ENCODE peak calls at places on chromosomes 13 and 19, in four cellular contexts. I is stomach, N is endodermal cell, R is A549. X is an unnamed sample.

GRCh38 chr19:28454083-28454482 is 758.9 kb downstream of the UQCRFS1 start:
- DNase-seq in N (no peak), R (no peak), I (no peak), X (no peak)

GRCh38 chr19:7287716-7288115 is 6.5 kb downstream of the INSR start:
- DNase-seq in R (no peak), N (no peak), I (no peak), X (no peak)

GRCh38 chr19:29239220-29239776 is 26.3 kb upstream of the UQCRFS1 start:
- DNase-seq in I (no peak), R (no peak), N (no peak), X (no peak)

GRCh38 chr19:39824143-39825092 is 9.5 kb downstream of the DYRK1B start:
- DNase-seq in I (peak; percentile 92), N (peak; percentile 97), R (no peak), X (peak; percentile 90)

GRCh38 chr19:2609389-2610116 is 92.9 kb downstream of the GNG7 start:
- DNase-seq in R (no peak), N (no peak), I (no peak), X (no peak)

GRCh38 chr13:49023441-49023840 is 47.7 kb downstream of the FNDC3A start:
- DNase-seq in I (no peak), R (no peak), N (no peak), X (no peak)

GRCh38 chr19:34960103-34960805 is 3.8 kb downstream of the ZNF792 start:
- DNase-seq in I (no peak), N (no peak), R (no peak), X (no peak)

GRCh38 chr13:81929988-81930387 is 1589.1 kb upstream of the SPRY2 start:
- DNase-seq in I (no peak), N (peak; percentile 46), R (no peak), X (no peak)

GRCh38 chr13:74132768-74133656 is 1.2 kb downstream of the KLF12 start:
- DNase-seq in R (no peak), N (peak; percentile 71), I (peak; percentile 36), X (no peak)

GRCh38 chr13:82569581-82569980 is 1312.7 kb downstream of the SLITRK1 start:
- DNase-seq in N (no peak), R (no peak), I (no peak), X (no peak)

GRCh38 chr13:83881917-83882625 is at the start of gene SLITRK1:
- DNase-seq in N (peak; percentile 97), I (no peak), R (no peak), X (no peak)

GRCh38 chr19:34366670-34367423 is 1.9 kb downstream of the GPI start:
- DNase-seq in R (no peak), N (no peak), I (no peak), X (no peak)

GRCh38 chr13:43688230-43688907 is 98.4 kb downstream of the ENOX1 start:
- DNase-seq in N (no peak), I (no peak), R (no peak), X (no peak)

GRCh38 chr13:90254437-90254836 is 1093.0 kb upstream of the MIR17HG start:
- DNase-seq in R (no peak), I (no peak), N (no peak), X (no peak)

GRCh38 chr19:12155324-12155723 is 1.2 kb downstream of the ZNF625 start:
- DNase-seq in I (no peak), N (no peak), R (no peak), X (no peak)

GRCh38 chr13:35810286-35810685 is 320.9 kb downstream of the DCLK1 start:
- DNase-seq in R (no peak), I (no peak), N (no peak), X (no peak)

GRCh38 chr19:51462681-51463080 is 4.4 kb upstream of the SIGLEC8 start:
- DNase-seq in R (no peak), N (no peak), I (peak; percentile 17), X (no peak)

GRCh38 chr13:98476538-98476966 is 100.4 kb downstream of the STK24 start:
- DNase-seq in N (peak; percentile 80), I (peak; percentile 66), R (no peak), X (peak; percentile 82)

GRCh38 chr13:80757694-80758093 is 416.8 kb upstream of the SPRY2 start:
- DNase-seq in N (no peak), R (no peak), I (no peak), X (no peak)
- H3K4me1 ChIP-seq in N (no peaks in the 10 kb centered on the region), R (no peaks in the 10 kb centered on the region), I (no peaks in the 10 kb centered on the region), X (no peaks in the 10 kb centered on the region)

GRCh38 chr19:31347828-31348314 is 1.4 kb downstream of the TSHZ3 start:
- DNase-seq in R (no peak), N (no peak), I (no peak), X (no peak)
- H3K4me3 ChIP-seq in R (no peak overlapping the region), N (peak overlapping the region; percentile 76), I (peak overlapping the region; percentile 77), X (no peak overlapping the region)

GRCh38 chr13:24254151-24254810 is 55.1 kb upstream of the C1QTNF9 start:
- DNase-seq in I (no peak), N (no peak), R (no peak), X (no peak)
- H3K27ac ChIP-seq in I (no peak overlapping the region), N (no peak overlapping the region), R (no peak overlapping the region), X (no peak overlapping the region)

GRCh38 chr19:41412953-41413352 is 14.2 kb downstream of the B3GNT8 start:
- DNase-seq in N (no peak), I (no peak), R (no peak), X (no peak)

GRCh38 chr19:41413947-41414346 is 13.2 kb downstream of the B3GNT8 start:
- DNase-seq in N (no peak), I (no peak), R (no peak), X (no peak)

GRCh38 chr19:41411682-41412265 is 14.2 kb downstream of the BCKDHA start:
- DNase-seq in R (no peak), N (no peak), I (no peak), X (no peak)

GRCh38 chr19:41416194-41416674 is 10.9 kb downstream of the B3GNT8 start:
- DNase-seq in R (no peak), I (no peak), N (no peak), X (no peak)

DNA sequence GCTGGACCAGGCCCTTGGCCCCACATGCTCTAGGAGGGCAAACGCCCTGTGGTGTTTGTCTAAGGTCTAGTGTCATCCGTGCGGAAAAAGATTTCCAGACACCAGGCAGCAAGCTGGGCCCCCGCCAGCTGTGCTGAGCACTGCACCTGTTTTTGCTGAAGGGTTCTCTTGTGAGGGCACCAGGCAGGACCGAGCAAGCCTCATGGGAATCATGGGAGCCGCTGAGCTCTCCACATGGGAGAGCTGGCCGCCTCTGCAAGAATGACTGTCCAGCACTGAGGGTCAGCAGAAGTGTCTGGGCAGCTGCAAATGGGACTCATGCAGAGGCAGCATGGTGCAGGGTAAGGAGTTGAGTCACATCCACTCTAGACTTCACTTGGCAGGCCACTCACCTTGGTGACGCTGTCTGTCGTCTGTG is 12.0 kb downstream of the B3GNT8 start:
- DNase-seq in I (no peak), N (no peak), R (no peak), X (no peak)
- H3K4me1 ChIP-seq in I (peaks cover 5% of the 10 kb centered on the region), N (no peaks in the 10 kb centered on the region), R (no peaks in the 10 kb centered on the region), X (no peaks in the 10 kb centered on the region)

GRCh38 chr19:54416695-54417491 is 1.6 kb downstream of the TTYH1 start:
- DNase-seq in R (no peak), N (peak; percentile 61), I (no peak), X (no peak)
- H3K4me3 ChIP-seq in R (no peak overlapping the region), N (no peak overlapping the region), I (no peak overlapping the region), X (no peak overlapping the region)

GRCh38 chr13:51004918-51005460 is 95.4 kb downstream of the RNASEH2B start:
- DNase-seq in N (peak; percentile 66), R (no peak), I (no peak), X (no peak)
- H3K27ac ChIP-seq in N (no peak overlapping the region), R (no peak overlapping the region), I (peak overlapping the region; percentile 55), X (no peak overlapping the region)

DNA sequence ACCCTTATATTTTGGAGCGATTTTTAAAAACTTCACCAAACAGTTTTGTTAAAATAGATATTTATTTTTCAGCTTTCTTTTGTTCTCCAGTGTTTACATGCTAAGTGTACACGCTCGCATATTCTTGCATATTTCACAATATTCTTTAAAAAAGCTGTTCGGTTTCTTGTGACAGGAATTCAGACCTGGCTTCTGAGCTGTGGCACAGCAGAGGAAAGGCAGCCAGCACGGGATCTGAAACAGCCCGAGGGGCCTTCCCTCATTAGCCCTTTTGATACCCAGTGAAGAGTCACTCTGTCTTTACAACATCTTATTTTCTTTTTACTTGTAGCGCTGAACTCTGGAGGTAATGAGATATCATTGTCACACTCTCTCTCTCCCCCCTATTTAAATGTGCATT is 234.0 kb downstream of the B3GLCT start:
- DNase-seq in N (no peak), I (no peak), R (no peak), X (no peak)
- H3K4me1 ChIP-seq in N (no peaks in the 10 kb centered on the region), I (no peaks in the 10 kb centered on the region), R (no peaks in the 10 kb centered on the region), X (no peaks in the 10 kb centered on the region)

GRCh38 chr13:21075303-21076264 is 14.2 kb upstream of the LATS2 start:
- DNase-seq in I (peak; percentile 34), N (peak; percentile 88), R (no peak), X (no peak)

GRCh38 chr13:21071894-21072293 is 10.5 kb upstream of the LATS2 start:
- DNase-seq in R (no peak), N (no peak), I (no peak), X (no peak)

GRCh38 chr13:21077360-21078353 is 16.3 kb upstream of the LATS2 start:
- DNase-seq in N (no peak), R (no peak), I (no peak), X (no peak)

GRCh38 chr13:21076265-21076653 is 14.9 kb upstream of the LATS2 start:
- DNase-seq in R (no peak), I (no peak), N (peak; percentile 61), X (no peak)

DNA sequence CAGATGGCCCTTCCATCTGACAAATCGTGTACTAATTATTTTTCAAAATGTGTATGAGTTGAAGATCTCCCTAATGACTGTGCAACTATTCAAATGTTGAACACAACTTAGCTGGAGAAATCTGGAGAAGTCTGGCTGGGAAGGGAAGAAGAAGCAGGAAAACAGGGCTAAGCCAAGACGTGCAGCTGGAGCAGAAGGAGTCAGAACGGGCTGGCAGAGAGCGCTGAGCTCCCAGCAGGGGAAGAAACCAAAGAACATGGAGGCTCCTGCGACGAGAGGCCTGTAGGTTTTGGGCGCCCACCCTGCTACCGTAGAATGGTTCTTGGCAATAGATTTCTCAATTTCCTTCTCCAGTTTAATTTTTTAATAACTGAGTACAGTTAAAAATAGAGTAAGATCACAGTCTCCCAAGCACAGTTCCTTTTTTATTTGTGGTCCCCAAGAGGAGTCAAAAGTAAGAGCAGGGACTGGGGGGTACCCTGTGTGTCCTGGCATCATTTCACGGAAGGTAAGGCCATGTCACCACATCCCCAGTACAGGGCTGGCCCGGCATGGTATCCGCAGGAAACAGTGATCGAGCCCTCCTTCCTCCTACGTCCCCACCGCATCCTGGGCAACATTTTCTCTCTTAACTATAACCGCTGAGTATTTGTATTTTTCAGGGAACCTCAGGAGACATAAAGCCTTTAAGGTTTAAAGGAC is 13.4 kb upstream of the LATS2 start:
- DNase-seq in N (no peak), R (no peak), I (no peak), X (no peak)
- H3K4me3 ChIP-seq in N (peak overlapping the region; percentile 71), R (no peak overlapping the region), I (peak overlapping the region; percentile 58), X (no peak overlapping the region)

GRCh38 chr19:44752123-44752815 is 3.8 kb downstream of the BCL3 start:
- DNase-seq in N (no peak), R (no peak), I (no peak), X (no peak)
- H3K27ac ChIP-seq in N (no peak overlapping the region), R (peak overlapping the region; percentile 99), I (peak overlapping the region; percentile 94), X (peak overlapping the region; percentile 96)